ENCODE peak calls at places on chromosomes 7 and 10, in nine cellular contexts. M is stimulated activated CD4-positive, alpha-beta T cell treated with anti-CD3 and anti-CD28 coated beads, TNF-alpha, amount 100 ng/mL, for 48 hours; D is occipital lobe; U is cerebellar nuclear complex; E is retina; F is NCI-H446; R is left cardiac atrium; J is skeletal muscle cell; I is GM03348. Y is an unnamed sample.

GRCh38 chr10:103188853-103189252 is 4.2 kb downstream of the NT5C2 start:
- DNase-seq in E (no peak), R (no peak), F (no peak), I (peak; percentile 39), J (no peak), D (no peak), U (no peak), M (no peak), Y (no peak)

GRCh38 chr10:108791794-108792474 is 1131.4 kb downstream of the XPNPEP1 start:
- DNase-seq in J (no peak), U (no peak), R (no peak), E (no peak), F (no peak), M (no peak), D (no peak), I (no peak), Y (no peak)

GRCh38 chr10:121543545-121543944 is 54.7 kb downstream of the FGFR2 start:
- DNase-seq in I (no peak), J (no peak), R (no peak), F (no peak), E (no peak), M (no peak), U (no peak), D (no peak), Y (no peak)

GRCh38 chr10:60414111-60414510 is 24.4 kb upstream of the ANK3 start:
- DNase-seq in D (no peak), I (no peak), E (no peak), J (no peak), M (no peak), U (no peak), F (no peak), R (no peak), Y (no peak)

GRCh38 chr7:28988091-28988490 is 30.0 kb upstream of the TRIL start:
- DNase-seq in M (no peak), F (no peak), D (no peak), E (no peak), I (no peak), R (no peak), J (peak; percentile 36), U (no peak), Y (no peak)

GRCh38 chr10:68550747-68551411 is 9.3 kb upstream of the TET1 start:
- DNase-seq in J (peak; percentile 43), M (no peak), U (no peak), I (peak; percentile 87), F (peak; percentile 69), R (no peak), E (peak; percentile 73), D (no peak), Y (peak; percentile 36)

GRCh38 chr10:63921932-63922713 is 400.9 kb downstream of the REEP3 start:
- DNase-seq in U (no peak), I (peak; percentile 17), J (no peak), R (no peak), F (peak; percentile 68), E (no peak), D (no peak), M (no peak), Y (no peak)

GRCh38 chr10:52701647-52702046 is 70.9 kb downstream of the MBL2 start:
- DNase-seq in E (no peak), J (no peak), R (no peak), M (no peak), F (no peak), I (no peak), D (no peak), U (no peak), Y (no peak)

GRCh38 chr7:726854-727103 is 280 bp downstream of the DNAAF5 start:
- DNase-seq in I (no peak), R (no peak), E (no peak), D (no peak), U (no peak), J (no peak), M (no peak), F (no peak), Y (no peak)

GRCh38 chr7:142787783-142788182 is 17.0 kb downstream of the PRSS2 start:
- DNase-seq in E (no peak), M (no peak), I (no peak), D (no peak), R (no peak), J (no peak), F (no peak), U (no peak), Y (no peak)

GRCh38 chr7:28615091-28615490 is 202.8 kb downstream of the CREB5 start:
- DNase-seq in J (no peak), R (no peak), M (no peak), I (no peak), D (no peak), E (no peak), F (peak; percentile 14), U (no peak), Y (no peak)

GRCh38 chr10:50316695-50317648 is 65.7 kb upstream of the ASAH2 start:
- DNase-seq in M (no peak), D (no peak), E (no peak), R (no peak), U (no peak), F (no peak), I (no peak), J (no peak), Y (no peak)

GRCh38 chr7:146902728-146903127 is 786.1 kb downstream of the CNTNAP2 start:
- DNase-seq in F (no peak), J (no peak), U (no peak), M (no peak), E (no peak), I (no peak), D (no peak), R (no peak), Y (no peak)

GRCh38 chr7:73364006-73364728 is 36.2 kb downstream of the FKBP6 start:
- DNase-seq in M (no peak), R (no peak), U (no peak), J (no peak), F (no peak), D (no peak), E (no peak), I (no peak), Y (no peak)

GRCh38 chr7:139635521-139636240 is 112.2 kb downstream of the CLEC2L start:
- DNase-seq in I (no peak), E (peak; percentile 59), J (no peak), F (no peak), U (no peak), M (peak; percentile 32), D (no peak), R (no peak), Y (no peak)

GRCh38 chr10:132417249-132417878 is 20.4 kb downstream of the PWWP2B start:
- DNase-seq in M (no peak), E (no peak), D (no peak), R (no peak), U (no peak), F (no peak), I (no peak), J (no peak), Y (no peak)

GRCh38 chr7:96563409-96563808 is 146.2 kb downstream of the SEM1 start:
- DNase-seq in J (no peak), D (no peak), R (no peak), U (no peak), M (no peak), E (no peak), I (no peak), F (no peak), Y (no peak)

GRCh38 chr7:41763626-41764025 is 60.7 kb upstream of the INHBA start:
- DNase-seq in J (no peak), R (no peak), D (no peak), I (no peak), U (no peak), M (no peak), E (no peak), F (no peak), Y (no peak)

GRCh38 chr10:70145666-70146488 is 623 bp downstream of the TYSND1 start:
- DNase-seq in J (no peak), D (peak; percentile 67), U (no peak), R (peak; percentile 77), I (peak; percentile 77), F (peak; percentile 39), M (peak; percentile 49), E (peak; percentile 93), Y (no peak)

GRCh38 chr7:78487464-78487863 is 688.9 kb downstream of the PHTF2 start:
- DNase-seq in R (no peak), U (no peak), F (no peak), D (no peak), E (no peak), I (no peak), J (no peak), M (no peak), Y (no peak)

GRCh38 chr7:27032843-27033242 is 63.0 kb downstream of the HOXA1 start:
- DNase-seq in R (no peak), U (no peak), D (no peak), M (no peak), E (no peak), J (no peak), F (no peak), I (peak; percentile 35), Y (no peak)

GRCh38 chr10:124262249-124262865 is 156.4 kb downstream of the OAT start:
- DNase-seq in R (no peak), E (no peak), M (no peak), I (no peak), J (no peak), U (no peak), D (no peak), F (no peak), Y (no peak)

GRCh38 chr10:48287417-48288391 is 13.2 kb upstream of the FRMPD2 start:
- DNase-seq in J (no peak), I (no peak), R (peak; percentile 37), M (no peak), D (no peak), U (no peak), F (peak; percentile 94), E (peak; percentile 56), Y (peak; percentile 64)

GRCh38 chr7:25455649-25456251 is 227.5 kb upstream of the NPVF start:
- DNase-seq in F (no peak), I (no peak), U (no peak), D (no peak), J (no peak), E (no peak), M (no peak), R (no peak), Y (no peak)

GRCh38 chr7:67019562-67020390 is 23.1 kb downstream of the TYW1 start:
- DNase-seq in M (no peak), J (no peak), D (no peak), I (peak; percentile 47), R (no peak), E (no peak), F (peak; percentile 27), U (no peak), Y (peak; percentile 86)

GRCh38 chr7:155766386-155766785 is 45.9 kb downstream of the SHH start:
- DNase-seq in J (no peak), F (no peak), I (no peak), M (no peak), R (no peak), E (no peak), D (no peak), U (no peak), Y (no peak)

GRCh38 chr10:112223725-112224124 is 40.2 kb upstream of the GPAM start:
- DNase-seq in E (no peak), J (no peak), I (no peak), R (no peak), M (no peak), D (no peak), U (no peak), F (no peak), Y (no peak)

GRCh38 chr7:80218723-80219122 is 84.1 kb downstream of the GNAI1 start:
- DNase-seq in J (peak; percentile 61), I (peak; percentile 61), R (no peak), U (no peak), F (no peak), D (no peak), E (no peak), M (no peak), Y (no peak)

GRCh38 chr10:23892296-23892695 is 316.6 kb upstream of the KIAA1217 start:
- DNase-seq in R (no peak), M (no peak), U (no peak), I (no peak), E (no peak), D (no peak), J (no peak), F (no peak), Y (no peak)

GRCh38 chr7:99617187-99617781 is 538 bp downstream of the ZSCAN25 start:
- DNase-seq in R (no peak), D (no peak), M (no peak), J (no peak), U (no peak), F (no peak), I (no peak), E (no peak), Y (no peak)

GRCh38 chr10:7608001-7608400 is 58.8 kb downstream of the ITIH5 start:
- DNase-seq in R (no peak), F (no peak), I (no peak), M (no peak), D (no peak), J (no peak), U (no peak), E (no peak), Y (no peak)

Y was measured in DMS 273 treated with DMSO at 0.1 percent for 48 hours.